ENCODE peak calls at places on chromosomes 13 and 19, in four cellular contexts. O is heart right ventricle, Q is stomach, W is psoas muscle. U is an unnamed sample.

GRCh38 chr19:53977991-53978731 is 13.3 kb upstream of the CACNG6 start:
- DNase-seq in O (peak), Q (no peak), W (peak), U (peak)

GRCh38 chr19:53538378-53539109 is 599 bp downstream of the ZNF331 start:
- DNase-seq in O (peak), Q (no peak), W (no peak), U (peak)

GRCh38 chr19:46081928-46082727 is 41.3 kb upstream of the IGFL4 start:
- DNase-seq in O (no peak), Q (no peak), W (no peak), U (no peak)

GRCh38 chr19:15871570-15871969 is 26.3 kb downstream of the CYP4F2 start:
- DNase-seq in O (no peak), Q (no peak), W (no peak), U (no peak)

GRCh38 chr13:113337556-113337955 is 26.4 kb downstream of the GRTP1 start:
- DNase-seq in O (no peak), Q (no peak), W (no peak), U (no peak)

GRCh38 chr19:27392027-27392632 is 1820.8 kb downstream of the UQCRFS1 start:
- DNase-seq in O (no peak), Q (peak), W (peak), U (no peak)

GRCh38 chr13:20390526-20391175 is 135.0 kb downstream of the CRYL1 start:
- DNase-seq in O (no peak), Q (no peak), W (no peak), U (no peak)

GRCh38 chr13:90375851-90376250 is 971.6 kb upstream of the MIR17HG start:
- DNase-seq in O (no peak), Q (no peak), W (no peak), U (no peak)

GRCh38 chr19:28012361-28012760 is 1200.6 kb downstream of the UQCRFS1 start:
- DNase-seq in O (no peak), Q (no peak), W (no peak), U (no peak)

GRCh38 chr13:86882107-86882506 is 789.1 kb upstream of the SLITRK5 start:
- DNase-seq in O (no peak), Q (no peak), W (no peak), U (no peak)

DNA sequence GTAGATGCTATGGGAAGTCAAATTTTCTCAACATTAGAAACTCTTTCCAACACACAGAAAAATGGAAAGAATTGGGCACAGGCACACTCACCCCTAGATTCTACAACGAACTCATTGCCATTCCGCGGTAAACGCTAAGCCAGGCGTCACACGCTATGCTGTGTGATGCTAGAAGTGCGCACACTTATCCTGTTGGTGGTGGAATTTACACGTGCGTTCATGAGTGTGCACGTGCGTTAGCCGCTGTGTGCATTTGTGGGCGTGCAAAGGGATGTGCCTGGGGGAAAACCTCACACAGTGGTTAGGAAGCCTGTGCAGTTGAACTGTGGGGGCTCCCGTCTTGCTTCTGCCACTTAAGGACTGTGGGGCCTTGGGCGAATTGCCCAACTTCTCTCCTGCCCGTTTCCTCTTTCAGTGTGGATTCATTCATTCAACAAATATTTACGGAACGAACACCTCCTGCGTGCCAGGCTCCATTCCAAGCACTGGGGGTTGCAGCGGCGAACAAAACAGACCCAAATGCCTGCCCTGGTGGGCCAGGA is 7.7 kb downstream of the NFILZ start:
- DNase-seq in O (no peak), Q (peak), W (no peak), U (no peak)
- H3K4me3 ChIP-seq in O (no peak), Q (no peak), W (no peak), U (no peak)

GRCh38 chr19:12938536-12939291 is at the start of gene CALR:
- DNase-seq in O (peak), Q (no peak), W (no peak), U (no peak)
- TF ChIP-seq CTCF in O (peak), Q (no peak), W (peak), U (no peak)

DNA sequence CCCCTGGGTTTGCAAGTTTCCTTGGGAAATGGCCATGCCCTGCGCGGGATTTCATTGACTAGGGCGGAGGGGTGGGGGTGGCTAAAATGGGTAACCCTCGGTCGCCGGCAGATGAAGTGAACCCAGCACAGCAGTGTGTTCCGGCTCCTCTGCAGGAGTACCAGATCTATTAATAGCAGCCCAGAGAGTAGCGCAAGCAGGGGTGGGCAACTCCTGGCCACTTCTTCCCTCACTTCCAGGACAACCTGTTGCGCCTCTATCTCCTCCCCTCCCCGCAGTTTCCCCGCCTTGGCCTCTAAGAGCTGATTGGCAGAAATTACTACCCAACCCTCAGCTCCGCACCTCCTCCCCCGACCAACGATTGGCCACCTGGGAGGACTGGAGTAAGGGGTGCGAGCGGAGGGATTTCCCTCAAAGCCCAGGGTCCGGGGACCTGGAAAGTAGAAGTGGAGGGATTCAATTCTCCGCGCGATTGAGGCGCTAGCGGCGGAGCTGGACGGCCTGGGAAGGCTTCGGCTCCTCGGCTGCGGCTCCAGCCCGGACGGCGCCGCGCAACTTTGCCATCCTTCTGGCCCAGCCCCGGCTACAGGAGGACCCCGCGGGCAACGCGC is at the start of gene FREM2:
- DNase-seq in O (no peak), Q (peak), W (peak), U (no peak)
- H3K4me3 ChIP-seq in O (peak), Q (peak), W (peak), U (no peak)

GRCh38 chr13:78657699-78658629 is 991 bp downstream of the OBI1 start:
- DNase-seq in O (no peak), Q (no peak), W (no peak), U (no peak)
- TF ChIP-seq CTCF in O (no peak), Q (no peak), W (no peak), U (no peak)

GRCh38 chr19:48497728-48498575 is 13.7 kb downstream of the LMTK3 start:
- DNase-seq in O (no peak), Q (no peak), W (no peak), U (no peak)
- H3K4me3 ChIP-seq in O (no peak), Q (no peak), W (no peak), U (no peak)

GRCh38 chr13:68128297-68128915 is 898.3 kb upstream of the PCDH9 start:
- DNase-seq in O (no peak), Q (no peak), W (no peak), U (no peak)
- TF ChIP-seq CTCF in O (no peak), Q (no peak), W (no peak), U (no peak)

DNA sequence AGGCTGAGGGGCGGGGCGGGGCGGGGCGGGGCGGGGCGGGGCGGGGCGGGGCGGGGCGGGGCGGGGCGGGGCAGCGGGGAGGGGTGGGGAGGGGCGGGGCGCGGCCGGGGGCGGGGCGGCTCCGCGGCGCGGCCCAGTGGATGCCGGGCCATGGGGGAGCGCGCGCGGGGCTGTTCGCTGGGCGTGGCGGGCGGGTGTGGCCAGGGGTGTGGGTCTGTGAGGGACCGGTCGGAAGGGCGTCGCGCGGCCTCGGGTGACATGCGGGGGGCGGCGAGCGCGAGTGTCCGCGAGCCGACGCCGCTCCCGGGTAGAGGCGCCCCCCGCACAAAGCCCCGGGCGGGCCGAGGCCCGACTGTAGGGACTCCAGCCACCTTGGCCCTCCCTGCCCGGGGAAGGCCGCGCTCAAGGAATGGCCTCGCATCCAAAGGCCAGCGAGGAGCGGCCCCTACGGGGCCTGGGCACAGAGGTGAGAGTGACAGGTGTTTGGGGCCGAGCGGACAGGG is at the start of gene ZFP28:
- DNase-seq in O (peak), Q (no peak), W (peak), U (peak)
- H3K4me3 ChIP-seq in O (peak), Q (peak), W (peak), U (peak)

GRCh38 chr13:26628706-26629105 is 71.2 kb downstream of the WASF3 start:
- DNase-seq in O (no peak), Q (no peak), W (no peak), U (no peak)
- TF ChIP-seq CTCF in O (no peak), Q (no peak), W (no peak), U (no peak)

DNA sequence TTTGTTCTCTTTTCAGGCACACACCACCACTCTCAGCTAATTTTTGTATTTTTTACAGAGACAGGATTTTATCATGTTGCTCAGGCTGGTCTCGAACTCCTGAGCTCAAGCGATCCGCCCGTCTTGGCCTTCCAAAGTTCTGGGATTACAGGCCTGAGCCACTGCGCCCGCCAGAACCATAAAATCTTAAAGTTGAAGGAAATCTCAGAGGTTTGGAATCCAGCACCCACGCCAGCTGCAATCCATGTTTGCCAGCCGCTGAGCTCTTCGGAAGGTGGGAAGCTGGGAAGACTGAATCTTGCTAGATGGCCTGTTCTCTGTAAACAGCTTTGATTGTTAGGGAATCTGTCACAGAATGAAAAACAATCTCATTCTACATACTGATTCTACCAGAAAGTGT is 38.5 kb downstream of the SPATA13 start:
- DNase-seq in O (no peak), Q (no peak), W (no peak), U (no peak)
- H3K4me3 ChIP-seq in O (no peak), Q (no peak), W (no peak), U (no peak)

DNA sequence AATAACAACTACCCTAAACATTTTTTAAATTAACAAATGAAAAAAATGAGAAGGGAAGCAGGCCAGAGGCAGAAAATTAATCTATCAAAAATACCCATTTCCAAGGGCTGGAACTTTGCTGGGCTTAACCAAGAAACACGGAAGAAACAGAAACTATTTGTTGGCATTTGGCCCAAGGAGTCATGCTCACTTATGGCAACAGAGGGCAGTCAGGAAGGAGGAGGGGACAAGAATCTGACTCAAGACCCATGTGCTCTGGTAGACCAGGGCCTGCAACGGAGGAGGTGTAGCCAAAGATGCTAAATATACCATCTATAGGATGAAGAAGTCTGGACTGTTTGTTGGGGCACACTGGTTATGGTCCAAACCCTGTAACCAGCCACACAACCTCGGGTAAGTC is 496.7 kb downstream of the COG6 start:
- DNase-seq in O (no peak), Q (no peak), W (no peak), U (no peak)
- TF ChIP-seq CTCF in O (peak), Q (no peak), W (no peak), U (no peak)

U was measured in lower leg skin.